ENCODE peak calls at places on chromosome X, in nine cellular contexts. One of them, this sample, is unnamed.

GRCh38 chrX:108437789-108438623 is at the start of gene COL4A6:
- DNase-seq in fibroblast of lung: no peak
- DNase-seq in testis: peak; percentile 38
- DNase-seq in neural progenitor cell: peak; percentile 72
- DNase-seq in mesendoderm: peak; percentile 77
- DNase-seq in GM23248: peak; percentile 35
- DNase-seq in HCT116: no peak
- DNase-seq in endodermal cell: peak; percentile 90
- DNase-seq in psoas muscle: no peak
- DNase-seq in this sample: no peak

GRCh38 chrX:123818243-123818642 is 41.6 kb upstream of the XIAP start:
- DNase-seq in neural progenitor cell: no peak
- DNase-seq in GM23248: peak; percentile 88
- DNase-seq in fibroblast of lung: peak; percentile 20
- DNase-seq in testis: no peak
- DNase-seq in endodermal cell: no peak
- DNase-seq in HCT116: no peak
- DNase-seq in mesendoderm: no peak
- DNase-seq in psoas muscle: no peak
- DNase-seq in this sample: peak; percentile 93

GRCh38 chrX:41824551-41824950 is 98.8 kb downstream of the CASK start:
- DNase-seq in neural progenitor cell: no peak
- DNase-seq in fibroblast of lung: peak; percentile 35
- DNase-seq in HCT116: peak; percentile 51
- DNase-seq in mesendoderm: peak; percentile 15
- DNase-seq in GM23248: peak; percentile 65
- DNase-seq in psoas muscle: no peak
- DNase-seq in endodermal cell: peak; percentile 43
- DNase-seq in testis: no peak
- DNase-seq in this sample: no peak

GRCh38 chrX:3713225-3713936 is at the start of gene PRKX:
- DNase-seq in testis: peak; percentile 63
- DNase-seq in mesendoderm: peak; percentile 64
- DNase-seq in endodermal cell: peak; percentile 87
- DNase-seq in GM23248: peak; percentile 65
- DNase-seq in psoas muscle: peak; percentile 75
- DNase-seq in HCT116: no peak
- DNase-seq in fibroblast of lung: peak; percentile 38
- DNase-seq in neural progenitor cell: peak; percentile 76
- DNase-seq in this sample: no peak

GRCh38 chrX:1300449-1300848 is 31.8 kb downstream of the CSF2RA start:
- DNase-seq in GM23248: no peak
- DNase-seq in mesendoderm: peak; percentile 27
- DNase-seq in neural progenitor cell: no peak
- DNase-seq in psoas muscle: no peak
- DNase-seq in testis: no peak
- DNase-seq in endodermal cell: peak; percentile 86
- DNase-seq in fibroblast of lung: no peak
- DNase-seq in HCT116: no peak
- DNase-seq in this sample: no peak

GRCh38 chrX:16558489-16558888 is 91.5 kb upstream of the S100G start:
- DNase-seq in neural progenitor cell: no peak
- DNase-seq in psoas muscle: no peak
- DNase-seq in testis: no peak
- DNase-seq in GM23248: no peak
- DNase-seq in HCT116: no peak
- DNase-seq in fibroblast of lung: no peak
- DNase-seq in mesendoderm: no peak
- DNase-seq in endodermal cell: no peak
- DNase-seq in this sample: no peak

GRCh38 chrX:1468250-1468772 is 15.6 kb upstream of the ASMTL start:
- DNase-seq in neural progenitor cell: no peak
- DNase-seq in GM23248: peak; percentile 70
- DNase-seq in testis: peak; percentile 14
- DNase-seq in mesendoderm: no peak
- DNase-seq in endodermal cell: peak; percentile 40
- DNase-seq in psoas muscle: peak; percentile 54
- DNase-seq in fibroblast of lung: no peak
- DNase-seq in HCT116: no peak
- DNase-seq in this sample: peak; percentile 5

GRCh38 chrX:111262086-111262485 is 8.2 kb downstream of the CAPN6 start:
- DNase-seq in endodermal cell: no peak
- DNase-seq in neural progenitor cell: no peak
- DNase-seq in HCT116: no peak
- DNase-seq in mesendoderm: no peak
- DNase-seq in psoas muscle: no peak
- DNase-seq in GM23248: no peak
- DNase-seq in fibroblast of lung: no peak
- DNase-seq in testis: no peak
- DNase-seq in this sample: no peak

GRCh38 chrX:14501312-14501711 is 28.0 kb upstream of the GLRA2 start:
- DNase-seq in testis: peak; percentile 17
- DNase-seq in HCT116: no peak
- DNase-seq in fibroblast of lung: no peak
- DNase-seq in GM23248: no peak
- DNase-seq in mesendoderm: no peak
- DNase-seq in endodermal cell: no peak
- DNase-seq in neural progenitor cell: no peak
- DNase-seq in psoas muscle: no peak
- DNase-seq in this sample: no peak

GRCh38 chrX:48891402-48892288 is 5.9 kb downstream of the TIMM17B start:
- DNase-seq in testis: peak; percentile 90
- DNase-seq in HCT116: peak; percentile 60
- DNase-seq in mesendoderm: peak; percentile 94
- DNase-seq in endodermal cell: peak; percentile 92
- DNase-seq in psoas muscle: peak; percentile 92
- DNase-seq in fibroblast of lung: peak; percentile 84
- DNase-seq in GM23248: peak; percentile 89
- DNase-seq in neural progenitor cell: peak; percentile 90
- DNase-seq in this sample: no peak

GRCh38 chrX:68433981-68434299 is 645 bp upstream of the OPHN1 start:
- DNase-seq in psoas muscle: no peak
- DNase-seq in neural progenitor cell: no peak
- DNase-seq in fibroblast of lung: no peak
- DNase-seq in GM23248: no peak
- DNase-seq in HCT116: no peak
- DNase-seq in mesendoderm: no peak
- DNase-seq in testis: no peak
- DNase-seq in endodermal cell: no peak
- DNase-seq in this sample: no peak

GRCh38 chrX:17361620-17362019 is 13.4 kb upstream of the NHS start:
- DNase-seq in endodermal cell: peak; percentile 84
- DNase-seq in neural progenitor cell: peak; percentile 26
- DNase-seq in GM23248: no peak
- DNase-seq in testis: peak; percentile 30
- DNase-seq in HCT116: no peak
- DNase-seq in psoas muscle: no peak
- DNase-seq in fibroblast of lung: no peak
- DNase-seq in mesendoderm: peak; percentile 74
- DNase-seq in this sample: no peak

GRCh38 chrX:5702890-5703289 is 525.8 kb downstream of the NLGN4X start:
- DNase-seq in fibroblast of lung: no peak
- DNase-seq in endodermal cell: no peak
- DNase-seq in neural progenitor cell: no peak
- DNase-seq in HCT116: no peak
- DNase-seq in mesendoderm: no peak
- DNase-seq in GM23248: no peak
- DNase-seq in testis: no peak
- DNase-seq in psoas muscle: no peak
- DNase-seq in this sample: no peak

GRCh38 chrX:65894138-65894537 is 145.7 kb downstream of the VSIG4 start:
- DNase-seq in HCT116: no peak
- DNase-seq in endodermal cell: no peak
- DNase-seq in psoas muscle: no peak
- DNase-seq in fibroblast of lung: no peak
- DNase-seq in mesendoderm: no peak
- DNase-seq in testis: no peak
- DNase-seq in GM23248: no peak
- DNase-seq in neural progenitor cell: peak; percentile 1
- DNase-seq in this sample: no peak

GRCh38 chrX:50751091-50751490 is 62.9 kb downstream of the SHROOM4 start:
- DNase-seq in GM23248: no peak
- DNase-seq in psoas muscle: no peak
- DNase-seq in mesendoderm: no peak
- DNase-seq in testis: no peak
- DNase-seq in neural progenitor cell: no peak
- DNase-seq in endodermal cell: no peak
- DNase-seq in HCT116: no peak
- DNase-seq in fibroblast of lung: no peak
- DNase-seq in this sample: no peak

GRCh38 chrX:17494231-17494630 is 119.2 kb downstream of the NHS start:
- DNase-seq in endodermal cell: no peak
- DNase-seq in HCT116: no peak
- DNase-seq in neural progenitor cell: no peak
- DNase-seq in testis: no peak
- DNase-seq in fibroblast of lung: no peak
- DNase-seq in GM23248: no peak
- DNase-seq in mesendoderm: no peak
- DNase-seq in psoas muscle: no peak
- DNase-seq in this sample: no peak

GRCh38 chrX:43973249-43973672 is at the start of gene NDP:
- DNase-seq in mesendoderm: peak; percentile 18
- DNase-seq in HCT116: no peak
- DNase-seq in psoas muscle: no peak
- DNase-seq in testis: peak; percentile 17
- DNase-seq in neural progenitor cell: peak; percentile 39
- DNase-seq in GM23248: peak; percentile 34
- DNase-seq in endodermal cell: peak; percentile 43
- DNase-seq in fibroblast of lung: peak; percentile 28
- DNase-seq in this sample: no peak
- H3K27ac ChIP-seq in mesendoderm: no peak within 1 kb of the TSS
- H3K27ac ChIP-seq in HCT116: no peak within 1 kb of the TSS
- H3K27ac ChIP-seq in psoas muscle: no peak within 1 kb of the TSS
- H3K27ac ChIP-seq in testis: no peak within 1 kb of the TSS
- H3K27ac ChIP-seq in neural progenitor cell: no peak within 1 kb of the TSS
- H3K27ac ChIP-seq in GM23248: no peak within 1 kb of the TSS
- H3K27ac ChIP-seq in endodermal cell: no peak within 1 kb of the TSS
- H3K27ac ChIP-seq in fibroblast of lung: peak within 1 kb of the TSS; percentile 14
- H3K27ac ChIP-seq in this sample: no peak within 1 kb of the TSS

DNA sequence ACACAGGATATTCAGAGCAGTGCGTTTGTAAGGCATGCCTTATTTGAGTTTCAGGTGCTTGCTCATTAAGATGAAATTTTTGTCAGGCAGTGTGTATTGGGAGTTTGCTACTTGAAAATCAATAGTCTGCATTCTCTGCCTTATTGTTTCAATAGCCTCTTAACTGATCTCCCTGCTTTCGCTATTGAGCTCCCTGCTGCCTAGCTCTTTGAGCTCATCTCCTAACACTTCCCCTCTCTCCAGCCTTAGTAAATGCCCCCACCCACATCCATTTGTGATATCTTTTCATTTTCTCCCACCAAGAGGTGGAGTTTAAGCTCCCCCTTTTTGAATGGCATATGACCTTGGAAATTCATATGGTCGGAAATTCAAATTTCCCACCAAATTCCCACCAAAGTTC is 256.6 kb downstream of the IL1RAPL1 start:
- DNase-seq in fibroblast of lung: no peak
- DNase-seq in HCT116: no peak
- DNase-seq in mesendoderm: peak; percentile 29
- DNase-seq in GM23248: no peak
- DNase-seq in neural progenitor cell: no peak
- DNase-seq in testis: no peak
- DNase-seq in psoas muscle: no peak
- DNase-seq in endodermal cell: peak; percentile 46
- DNase-seq in this sample: no peak
- H3K27ac ChIP-seq in fibroblast of lung: no peak overlapping the region
- H3K27ac ChIP-seq in HCT116: no peak overlapping the region
- H3K27ac ChIP-seq in mesendoderm: no peak overlapping the region
- H3K27ac ChIP-seq in GM23248: no peak overlapping the region
- H3K27ac ChIP-seq in neural progenitor cell: no peak overlapping the region
- H3K27ac ChIP-seq in testis: no peak overlapping the region
- H3K27ac ChIP-seq in psoas muscle: no peak overlapping the region
- H3K27ac ChIP-seq in endodermal cell: no peak overlapping the region
- H3K27ac ChIP-seq in this sample: no peak overlapping the region

GRCh38 chrX:120145295-120145925 is 13.0 kb upstream of the RHOXF2 start:
- DNase-seq in HCT116: no peak
- DNase-seq in fibroblast of lung: no peak
- DNase-seq in GM23248: no peak
- DNase-seq in endodermal cell: no peak
- DNase-seq in psoas muscle: no peak
- DNase-seq in testis: no peak
- DNase-seq in mesendoderm: no peak
- DNase-seq in neural progenitor cell: no peak
- DNase-seq in this sample: no peak

GRCh38 chrX:120140293-120140981 is 18.0 kb upstream of the RHOXF2 start:
- DNase-seq in psoas muscle: no peak
- DNase-seq in HCT116: no peak
- DNase-seq in testis: no peak
- DNase-seq in endodermal cell: no peak
- DNase-seq in GM23248: no peak
- DNase-seq in fibroblast of lung: no peak
- DNase-seq in mesendoderm: no peak
- DNase-seq in neural progenitor cell: no peak
- DNase-seq in this sample: no peak

GRCh38 chrX:120147537-120147936 is 10.9 kb upstream of the RHOXF2 start:
- DNase-seq in neural progenitor cell: peak; percentile 11
- DNase-seq in psoas muscle: no peak
- DNase-seq in endodermal cell: peak; percentile 61
- DNase-seq in testis: no peak
- DNase-seq in fibroblast of lung: no peak
- DNase-seq in mesendoderm: peak; percentile 26
- DNase-seq in GM23248: no peak
- DNase-seq in HCT116: no peak
- DNase-seq in this sample: no peak

DNA sequence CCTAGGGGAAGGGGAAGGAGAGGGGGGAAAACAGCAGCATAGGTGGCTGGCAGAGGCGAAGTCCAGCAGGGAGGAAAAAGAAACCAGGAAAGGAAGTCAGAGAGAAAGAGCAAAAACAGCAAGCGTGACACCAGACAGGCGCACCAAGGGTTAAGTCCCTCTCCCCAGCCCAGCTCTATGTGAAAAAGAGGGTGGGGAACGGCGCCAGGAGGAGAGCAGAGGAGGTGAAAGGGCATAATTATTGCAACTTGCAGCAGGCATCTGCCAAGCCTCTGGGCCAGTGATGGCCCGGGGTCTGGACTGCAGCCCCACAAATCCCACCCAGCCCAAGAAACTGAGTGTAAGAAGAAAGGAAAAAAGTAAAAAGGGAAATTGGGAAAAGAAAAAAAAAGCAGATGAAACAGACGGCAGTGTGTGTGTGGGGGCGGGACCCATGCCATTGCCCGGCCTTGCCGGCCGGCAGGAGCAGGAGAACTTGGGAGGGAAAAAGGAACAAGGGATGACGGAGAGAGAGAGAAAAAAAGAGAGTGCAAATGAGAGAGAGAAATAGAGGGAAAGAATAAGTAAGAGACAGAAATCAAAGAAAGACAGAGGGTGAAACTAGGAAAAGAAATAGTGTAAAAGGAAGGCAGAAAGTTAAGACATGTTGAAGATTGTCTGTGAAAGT is 14.1 kb upstream of the RHOXF2 start:
- DNase-seq in testis: peak; percentile 20
- DNase-seq in psoas muscle: no peak
- DNase-seq in GM23248: peak; percentile 4
- DNase-seq in neural progenitor cell: peak; percentile 18
- DNase-seq in HCT116: no peak
- DNase-seq in endodermal cell: no peak
- DNase-seq in fibroblast of lung: peak; percentile 21
- DNase-seq in mesendoderm: peak; percentile 73
- DNase-seq in this sample: no peak
- H3K27ac ChIP-seq in testis: no peak overlapping the region
- H3K27ac ChIP-seq in psoas muscle: no peak overlapping the region
- H3K27ac ChIP-seq in GM23248: no peak overlapping the region
- H3K27ac ChIP-seq in neural progenitor cell: no peak overlapping the region
- H3K27ac ChIP-seq in HCT116: no peak overlapping the region
- H3K27ac ChIP-seq in endodermal cell: no peak overlapping the region
- H3K27ac ChIP-seq in fibroblast of lung: no peak overlapping the region
- H3K27ac ChIP-seq in mesendoderm: no peak overlapping the region
- H3K27ac ChIP-seq in this sample: no peak overlapping the region

GRCh38 chrX:154121207-154121606 is 22.8 kb upstream of the OPN1LW start:
- DNase-seq in testis: no peak
- DNase-seq in HCT116: no peak
- DNase-seq in fibroblast of lung: no peak
- DNase-seq in endodermal cell: no peak
- DNase-seq in GM23248: no peak
- DNase-seq in neural progenitor cell: no peak
- DNase-seq in psoas muscle: no peak
- DNase-seq in mesendoderm: no peak
- DNase-seq in this sample: no peak
- H3K27ac ChIP-seq in testis: no peak overlapping the region
- H3K27ac ChIP-seq in HCT116: no peak overlapping the region
- H3K27ac ChIP-seq in fibroblast of lung: no peak overlapping the region
- H3K27ac ChIP-seq in endodermal cell: no peak overlapping the region
- H3K27ac ChIP-seq in GM23248: no peak overlapping the region
- H3K27ac ChIP-seq in neural progenitor cell: no peak overlapping the region
- H3K27ac ChIP-seq in psoas muscle: no peak overlapping the region
- H3K27ac ChIP-seq in mesendoderm: no peak overlapping the region
- H3K27ac ChIP-seq in this sample: no peak overlapping the region

This sample was measured in epithelial cell of prostate.